ENCODE peak calls at places on chromosomes 2 and 18, in five cellular contexts. One of them, this sample, is unnamed.

GRCh38 chr18:31206787-31207381 is 44.2 kb upstream of the DSC1 start:
- DNase-seq in neural crest cell: peak
- DNase-seq in T follicular helper cell: no peak
- DNase-seq in naive thymus-derived CD8-positive, alpha-beta T cell: no peak
- DNase-seq in GM13977: peak
- DNase-seq in this sample: no peak

GRCh38 chr18:78073275-78073674 is 823.6 kb downstream of the GALR1 start:
- DNase-seq in neural crest cell: no peak
- DNase-seq in T follicular helper cell: no peak
- DNase-seq in naive thymus-derived CD8-positive, alpha-beta T cell: no peak
- DNase-seq in GM13977: no peak
- DNase-seq in this sample: no peak

GRCh38 chr2:4753721-4754120 is 938.5 kb upstream of the SOX11 start:
- DNase-seq in neural crest cell: no peak
- DNase-seq in T follicular helper cell: no peak
- DNase-seq in naive thymus-derived CD8-positive, alpha-beta T cell: no peak
- DNase-seq in GM13977: no peak
- DNase-seq in this sample: no peak

GRCh38 chr2:206083602-206084467 is 2.1 kb downstream of the INO80D start:
- DNase-seq in neural crest cell: no peak
- DNase-seq in T follicular helper cell: no peak
- DNase-seq in naive thymus-derived CD8-positive, alpha-beta T cell: no peak
- DNase-seq in GM13977: peak
- DNase-seq in this sample: peak

GRCh38 chr2:111168528-111168929 is 47.8 kb downstream of the BCL2L11 start:
- DNase-seq in neural crest cell: no peak
- DNase-seq in T follicular helper cell: no peak
- DNase-seq in naive thymus-derived CD8-positive, alpha-beta T cell: no peak
- DNase-seq in GM13977: peak
- DNase-seq in this sample: peak

GRCh38 chr2:207385903-207386302 is 143.9 kb upstream of the CREB1 start:
- DNase-seq in neural crest cell: no peak
- DNase-seq in T follicular helper cell: no peak
- DNase-seq in naive thymus-derived CD8-positive, alpha-beta T cell: no peak
- DNase-seq in GM13977: no peak
- DNase-seq in this sample: no peak

GRCh38 chr2:56102866-56103265 is 80.9 kb upstream of the CCDC85A start:
- DNase-seq in neural crest cell: no peak
- DNase-seq in T follicular helper cell: no peak
- DNase-seq in naive thymus-derived CD8-positive, alpha-beta T cell: no peak
- DNase-seq in GM13977: no peak
- DNase-seq in this sample: no peak

GRCh38 chr2:86622878-86623548 is 652 bp downstream of the RNF103 start:
- DNase-seq in neural crest cell: peak
- DNase-seq in T follicular helper cell: peak
- DNase-seq in naive thymus-derived CD8-positive, alpha-beta T cell: peak
- DNase-seq in GM13977: peak
- DNase-seq in this sample: peak

GRCh38 chr2:12828932-12829331 is 112.2 kb downstream of the TRIB2 start:
- DNase-seq in neural crest cell: no peak
- DNase-seq in T follicular helper cell: no peak
- DNase-seq in naive thymus-derived CD8-positive, alpha-beta T cell: no peak
- DNase-seq in GM13977: no peak
- DNase-seq in this sample: no peak

GRCh38 chr2:84697895-84698294 is 181.6 kb downstream of the DNAH6 start:
- DNase-seq in neural crest cell: no peak
- DNase-seq in T follicular helper cell: no peak
- DNase-seq in naive thymus-derived CD8-positive, alpha-beta T cell: no peak
- DNase-seq in GM13977: no peak
- DNase-seq in this sample: no peak

GRCh38 chr18:75208055-75208835 is 694 bp downstream of the PTGR3 start:
- DNase-seq in neural crest cell: peak
- DNase-seq in T follicular helper cell: peak
- DNase-seq in naive thymus-derived CD8-positive, alpha-beta T cell: no peak
- DNase-seq in GM13977: peak
- DNase-seq in this sample: peak

GRCh38 chr2:43539991-43540860 is 55.6 kb downstream of the THADA start:
- DNase-seq in neural crest cell: no peak
- DNase-seq in T follicular helper cell: no peak
- DNase-seq in naive thymus-derived CD8-positive, alpha-beta T cell: no peak
- DNase-seq in GM13977: no peak
- DNase-seq in this sample: no peak

GRCh38 chr2:118936286-118936685 is 5.7 kb upstream of the MARCO start:
- DNase-seq in neural crest cell: no peak
- DNase-seq in T follicular helper cell: no peak
- DNase-seq in naive thymus-derived CD8-positive, alpha-beta T cell: no peak
- DNase-seq in GM13977: no peak
- DNase-seq in this sample: no peak

GRCh38 chr2:36060133-36060532 is 295.4 kb upstream of the CRIM1 start:
- DNase-seq in neural crest cell: no peak
- DNase-seq in T follicular helper cell: no peak
- DNase-seq in naive thymus-derived CD8-positive, alpha-beta T cell: no peak
- DNase-seq in GM13977: no peak
- DNase-seq in this sample: no peak

GRCh38 chr2:64649626-64650025 is 4.1 kb downstream of the SERTAD2 start:
- DNase-seq in neural crest cell: no peak
- DNase-seq in T follicular helper cell: no peak
- DNase-seq in naive thymus-derived CD8-positive, alpha-beta T cell: no peak
- DNase-seq in GM13977: no peak
- DNase-seq in this sample: no peak

GRCh38 chr2:135585586-135585985 is 54.3 kb downstream of the R3HDM1 start:
- DNase-seq in neural crest cell: no peak
- DNase-seq in T follicular helper cell: no peak
- DNase-seq in naive thymus-derived CD8-positive, alpha-beta T cell: no peak
- DNase-seq in GM13977: no peak
- DNase-seq in this sample: no peak

GRCh38 chr2:128617029-128617590 is 298.4 kb upstream of the HS6ST1 start:
- DNase-seq in neural crest cell: no peak
- DNase-seq in T follicular helper cell: no peak
- DNase-seq in naive thymus-derived CD8-positive, alpha-beta T cell: no peak
- DNase-seq in GM13977: no peak
- DNase-seq in this sample: no peak

GRCh38 chr2:96967436-96967835 is 18.9 kb downstream of the FAM178B start:
- DNase-seq in neural crest cell: no peak
- DNase-seq in T follicular helper cell: no peak
- DNase-seq in naive thymus-derived CD8-positive, alpha-beta T cell: no peak
- DNase-seq in GM13977: no peak
- DNase-seq in this sample: no peak

GRCh38 chr2:140600116-140600515 is 1530.7 kb downstream of the LRP1B start:
- DNase-seq in neural crest cell: no peak
- DNase-seq in T follicular helper cell: no peak
- DNase-seq in naive thymus-derived CD8-positive, alpha-beta T cell: no peak
- DNase-seq in GM13977: no peak
- DNase-seq in this sample: no peak

GRCh38 chr2:172460780-172461201 is 33.4 kb downstream of the ITGA6 start:
- DNase-seq in neural crest cell: no peak
- DNase-seq in T follicular helper cell: no peak
- DNase-seq in naive thymus-derived CD8-positive, alpha-beta T cell: no peak
- DNase-seq in GM13977: no peak
- DNase-seq in this sample: peak

GRCh38 chr18:27605107-27605834 is 420.2 kb upstream of the CHST9 start:
- DNase-seq in neural crest cell: peak
- DNase-seq in T follicular helper cell: no peak
- DNase-seq in naive thymus-derived CD8-positive, alpha-beta T cell: no peak
- DNase-seq in GM13977: peak
- DNase-seq in this sample: peak

This sample was measured in CD4-positive, CD25-positive, alpha-beta regulatory T cell.